ENCODE peak calls at places on chromosomes 16 and 17, in six cellular contexts. J, G, D, U, N and P are unnamed samples.

GRCh38 chr16:2819939-2820835 is 3.1 kb downstream of the PRSS21 start:
- DNase-seq in J (no peak), G (no peak), D (no peak), U (no peak), N (no peak), P (no peak)

GRCh38 chr17:44906987-44907681 is 7.9 kb upstream of the EFTUD2 start:
- DNase-seq in J (no peak), G (peak; percentile 79), D (no peak), U (no peak), N (no peak), P (no peak)

GRCh38 chr17:43816336-43817320 is 16.3 kb downstream of the MPP3 start:
- DNase-seq in J (no peak), G (no peak), D (no peak), U (no peak), N (no peak), P (no peak)

GRCh38 chr16:11410382-11411058 is 65.3 kb downstream of the RMI2 start:
- DNase-seq in J (no peak), G (no peak), D (no peak), U (no peak), N (no peak), P (no peak)

GRCh38 chr17:80504671-80505413 is 28.4 kb upstream of the NPTX1 start:
- DNase-seq in J (no peak), G (no peak), D (no peak), U (no peak), N (no peak), P (no peak)

GRCh38 chr17:81419886-81420768 is 24.9 kb downstream of the BAHCC1 start:
- DNase-seq in J (no peak), G (no peak), D (no peak), U (no peak), N (no peak), P (no peak)

GRCh38 chr16:69417537-69418199 is 6.8 kb upstream of the CYB5B start:
- DNase-seq in J (peak; percentile 85), G (no peak), D (no peak), U (no peak), N (no peak), P (no peak)

GRCh38 chr16:19745286-19746018 is 27.4 kb downstream of the IQCK start:
- DNase-seq in J (no peak), G (no peak), D (no peak), U (no peak), N (no peak), P (no peak)

GRCh38 chr17:34820922-34821321 is 140.3 kb downstream of the CCT6B start:
- DNase-seq in J (no peak), G (peak; percentile 25), D (no peak), U (no peak), N (peak; percentile 39), P (no peak)

GRCh38 chr17:15447928-15448579 is 19.4 kb downstream of the CDRT4 start:
- DNase-seq in J (no peak), G (no peak), D (no peak), U (no peak), N (no peak), P (no peak)

GRCh38 chr17:41615454-41615853 is 2.9 kb upstream of the KRT16 start:
- DNase-seq in J (no peak), G (no peak), D (peak; percentile 31), U (peak; percentile 32), N (no peak), P (no peak)

GRCh38 chr17:72373910-72374741 is 253.3 kb downstream of the SOX9 start:
- DNase-seq in J (no peak), G (no peak), D (no peak), U (no peak), N (peak; percentile 65), P (no peak)

GRCh38 chr16:565420-566330 is 1.1 kb upstream of the NHLRC4 start:
- DNase-seq in J (no peak), G (peak; percentile 38), D (no peak), U (no peak), N (peak; percentile 98), P (no peak)

GRCh38 chr16:27365142-27366089 is 36.6 kb upstream of the IL21R start:
- DNase-seq in J (no peak), G (no peak), D (no peak), U (peak; percentile 69), N (no peak), P (no peak)

GRCh38 chr16:88066680-88067529 is 115.7 kb downstream of the BANP start:
- DNase-seq in J (no peak), G (no peak), D (no peak), U (no peak), N (no peak), P (no peak)

GRCh38 chr17:8109669-8110455 is 8.5 kb downstream of the ALOXE3 start:
- DNase-seq in J (no peak), G (peak; percentile 79), D (no peak), U (no peak), N (peak; percentile 84), P (no peak)

GRCh38 chr16:49350265-49351103 is 23.1 kb upstream of the C16orf78 start:
- DNase-seq in J (peak; percentile 32), G (peak; percentile 77), D (no peak), U (peak; percentile 27), N (peak; percentile 81), P (no peak)

GRCh38 chr17:52938623-52939230 is 780.2 kb upstream of the CA10 start:
- DNase-seq in J (no peak), G (no peak), D (no peak), U (no peak), N (no peak), P (no peak)

GRCh38 chr16:84284168-84284722 is 10.4 kb upstream of the WFDC1 start:
- DNase-seq in J (no peak), G (peak; percentile 22), D (no peak), U (no peak), N (peak; percentile 70), P (no peak)

GRCh38 chr17:79944821-79945391 is 90.8 kb downstream of the TBC1D16 start:
- DNase-seq in J (no peak), G (no peak), D (no peak), U (no peak), N (peak; percentile 35), P (no peak)

DNA sequence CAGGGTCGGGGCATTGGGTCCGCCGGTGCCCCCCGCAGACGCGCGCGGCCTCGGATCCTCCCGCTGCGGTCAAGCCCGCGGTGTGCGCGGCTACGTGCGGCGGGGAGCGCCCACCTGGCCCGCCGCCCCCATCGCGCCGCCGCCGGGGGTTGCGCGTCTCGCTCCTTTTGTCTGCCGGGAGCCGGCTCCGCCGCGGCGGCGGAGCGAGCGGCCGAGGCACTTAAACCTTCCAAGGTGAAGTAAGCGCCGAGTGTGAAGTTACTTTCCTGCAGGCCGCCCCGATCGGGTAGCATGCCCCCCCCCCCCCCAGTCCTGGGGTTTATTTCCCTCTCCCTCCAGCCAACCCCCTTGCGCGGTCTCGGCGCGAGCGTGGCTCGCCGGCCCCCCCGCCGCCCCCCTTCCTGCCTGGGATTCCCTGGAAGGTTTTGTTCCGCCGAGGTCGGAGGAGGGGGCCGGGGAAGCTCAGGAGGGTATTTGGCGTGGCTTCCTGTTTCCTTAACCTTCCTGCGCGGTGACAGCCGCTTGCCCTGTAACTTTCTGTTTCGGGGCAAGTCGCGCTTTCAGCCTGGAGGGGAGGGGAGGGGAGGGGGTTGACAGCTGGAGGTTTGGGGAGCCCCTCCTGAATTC is 56.6 kb upstream of the GSE1 start:
- DNase-seq in J (no peak), G (peak; percentile 82), D (no peak), U (no peak), N (peak; percentile 77), P (no peak)
- TF ChIP-seq SIN3A in J (no peak), G (no peak), D (no peak), U (no peak), N (peak; percentile 31), P (no peak)

GRCh38 chr17:60086822-60087591 is 8.3 kb upstream of the HEATR6 start:
- DNase-seq in J (no peak), G (no peak), D (peak; percentile 1), U (no peak), N (no peak), P (no peak)

GRCh38 chr17:60089097-60089844 is 10.6 kb upstream of the HEATR6 start:
- DNase-seq in J (no peak), G (peak; percentile 45), D (no peak), U (no peak), N (no peak), P (peak; percentile 38)

GRCh38 chr17:60090412-60090811 is 11.7 kb upstream of the HEATR6 start:
- DNase-seq in J (no peak), G (no peak), D (no peak), U (no peak), N (no peak), P (no peak)

GRCh38 chr17:60091109-60091508 is 12.4 kb upstream of the HEATR6 start:
- DNase-seq in J (no peak), G (no peak), D (no peak), U (no peak), N (no peak), P (no peak)

DNA sequence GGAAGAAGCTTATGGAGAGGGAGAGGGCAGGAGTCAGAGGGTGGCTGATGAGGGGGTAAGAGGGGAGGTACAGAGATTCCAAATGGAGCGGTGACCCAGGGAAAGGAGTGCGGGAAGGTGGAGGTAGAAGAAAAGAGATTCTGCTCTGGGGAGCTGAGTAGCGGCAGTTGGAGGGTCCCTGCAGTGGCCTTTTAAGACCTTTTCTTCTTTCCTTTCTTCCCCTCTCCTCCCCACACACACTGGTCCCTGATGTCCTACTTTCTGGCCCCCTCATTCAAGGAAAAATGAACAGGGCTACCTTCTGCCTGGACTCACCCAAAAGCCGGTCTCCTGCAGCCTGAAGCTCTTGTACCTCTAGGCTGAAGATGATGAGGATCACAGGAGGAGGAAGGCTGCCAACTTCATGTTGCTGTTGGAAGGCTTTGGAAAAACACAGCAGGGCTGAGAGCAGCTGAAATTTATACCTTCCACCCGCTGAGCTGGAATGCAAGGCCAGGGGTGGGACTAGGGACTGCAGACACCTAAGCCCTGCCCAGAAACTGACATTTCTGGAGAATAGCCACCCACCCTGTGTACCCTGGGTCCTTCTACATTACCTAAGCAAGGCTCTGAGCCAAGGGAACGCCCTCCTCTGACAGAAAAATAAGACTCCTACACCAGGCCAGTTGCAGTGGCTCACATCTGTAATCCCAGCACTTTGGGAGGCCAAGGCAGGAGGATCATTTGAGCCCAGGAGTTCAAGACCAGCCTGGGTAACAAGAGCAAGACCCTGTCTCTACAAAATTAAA is 9.4 kb upstream of the HEATR6 start:
- DNase-seq in J (no peak), G (peak; percentile 41), D (no peak), U (no peak), N (no peak), P (no peak)
- TF ChIP-seq SIN3A in J (no peak), G (no peak), D (no peak), U (no peak), N (no peak), P (no peak)

GRCh38 chr16:48022496-48022895 is 133.3 kb downstream of the ABCC12 start:
- DNase-seq in J (no peak), G (no peak), D (no peak), U (no peak), N (no peak), P (no peak)
- TF ChIP-seq SIN3A in J (no peak), G (no peak), D (no peak), U (no peak), N (no peak), P (no peak)

DNA sequence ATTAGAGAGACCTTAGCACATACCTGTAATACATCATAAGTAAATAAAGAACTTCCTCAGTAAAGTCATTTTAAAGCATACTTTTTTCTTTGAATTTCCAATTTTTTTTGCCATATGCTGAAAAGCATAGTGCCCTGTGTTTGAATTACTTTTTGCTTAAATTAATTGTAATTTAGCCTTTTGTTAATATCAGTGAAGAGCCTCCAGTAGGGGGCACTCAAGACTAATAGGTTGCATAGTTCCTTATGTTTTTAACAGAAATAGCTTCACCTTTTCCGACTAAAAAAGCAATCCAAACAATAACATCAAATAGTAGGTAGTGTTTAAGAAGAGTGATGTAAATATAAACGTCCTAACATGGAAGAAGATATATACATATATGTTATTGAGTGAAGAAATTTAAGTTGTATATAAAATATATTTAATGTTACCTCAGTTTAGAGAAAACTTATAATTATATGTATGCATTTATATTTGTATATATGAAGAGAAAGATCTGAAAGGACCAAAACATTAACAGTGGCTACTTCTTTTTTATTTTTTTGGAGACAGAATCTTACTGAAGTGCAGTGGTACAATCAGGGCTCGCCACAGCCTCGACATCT is 18.6 kb downstream of the RAD51C start:
- DNase-seq in J (peak; percentile 15), G (peak; percentile 23), D (no peak), U (peak; percentile 56), N (peak; percentile 49), P (no peak)
- TF ChIP-seq SIN3A in J (no peak), G (no peak), D (no peak), U (no peak), N (no peak), P (no peak)